ENCODE peak calls at places on chromosomes 5 and 9, in eight cellular contexts. One of them, this sample, is unnamed.

GRCh38 chr5:32531885-32532520 is 53.4 kb upstream of the SUB1 start:
- DNase-seq in mesenchymal stem cell: peak; percentile 44
- DNase-seq in HCT116: no peak
- DNase-seq in Panc1: peak; percentile 60
- DNase-seq in uterus: no peak
- DNase-seq in HepG2: peak; percentile 82
- DNase-seq in small intestine: no peak
- DNase-seq in mesendoderm: peak; percentile 98
- DNase-seq in this sample: peak; percentile 52

GRCh38 chr9:137590469-137591383 is at the start of gene ZMYND19:
- DNase-seq in mesenchymal stem cell: peak; percentile 84
- DNase-seq in HCT116: peak; percentile 62
- DNase-seq in Panc1: no peak
- DNase-seq in uterus: peak; percentile 90
- DNase-seq in HepG2: peak; percentile 73
- DNase-seq in small intestine: peak; percentile 92
- DNase-seq in mesendoderm: peak; percentile 91
- DNase-seq in this sample: peak; percentile 73

GRCh38 chr5:65481171-65481575 is 547 bp downstream of the ADAMTS6 start:
- DNase-seq in mesenchymal stem cell: peak; percentile 46
- DNase-seq in HCT116: no peak
- DNase-seq in Panc1: no peak
- DNase-seq in uterus: no peak
- DNase-seq in HepG2: no peak
- DNase-seq in small intestine: peak; percentile 20
- DNase-seq in mesendoderm: no peak
- DNase-seq in this sample: no peak

GRCh38 chr5:154524846-154525245 is 46.8 kb upstream of the HAND1 start:
- DNase-seq in mesenchymal stem cell: no peak
- DNase-seq in HCT116: no peak
- DNase-seq in Panc1: no peak
- DNase-seq in uterus: no peak
- DNase-seq in HepG2: no peak
- DNase-seq in small intestine: no peak
- DNase-seq in mesendoderm: no peak
- DNase-seq in this sample: no peak

GRCh38 chr5:150562832-150563231 is 54.9 kb downstream of the NDST1 start:
- DNase-seq in mesenchymal stem cell: peak; percentile 62
- DNase-seq in HCT116: peak; percentile 56
- DNase-seq in Panc1: peak; percentile 59
- DNase-seq in uterus: no peak
- DNase-seq in HepG2: peak; percentile 47
- DNase-seq in small intestine: peak; percentile 75
- DNase-seq in mesendoderm: peak; percentile 74
- DNase-seq in this sample: no peak

GRCh38 chr5:34857894-34858293 is 18.9 kb downstream of the TTC23L start:
- DNase-seq in mesenchymal stem cell: no peak
- DNase-seq in HCT116: no peak
- DNase-seq in Panc1: no peak
- DNase-seq in uterus: no peak
- DNase-seq in HepG2: no peak
- DNase-seq in small intestine: no peak
- DNase-seq in mesendoderm: no peak
- DNase-seq in this sample: no peak

GRCh38 chr5:38827525-38827924 is 18.3 kb upstream of the OSMR start:
- DNase-seq in mesenchymal stem cell: peak; percentile 93
- DNase-seq in HCT116: no peak
- DNase-seq in Panc1: no peak
- DNase-seq in uterus: no peak
- DNase-seq in HepG2: no peak
- DNase-seq in small intestine: no peak
- DNase-seq in mesendoderm: no peak
- DNase-seq in this sample: no peak

GRCh38 chr5:55427157-55427556 is 107.6 kb downstream of the PLPP1 start:
- DNase-seq in mesenchymal stem cell: peak; percentile 87
- DNase-seq in HCT116: no peak
- DNase-seq in Panc1: no peak
- DNase-seq in uterus: no peak
- DNase-seq in HepG2: no peak
- DNase-seq in small intestine: peak; percentile 88
- DNase-seq in mesendoderm: no peak
- DNase-seq in this sample: peak; percentile 46

GRCh38 chr9:120386390-120387131 is 193.4 kb downstream of the CDK5RAP2 start:
- DNase-seq in mesenchymal stem cell: no peak
- DNase-seq in HCT116: no peak
- DNase-seq in Panc1: no peak
- DNase-seq in uterus: no peak
- DNase-seq in HepG2: peak; percentile 89
- DNase-seq in small intestine: peak; percentile 45
- DNase-seq in mesendoderm: no peak
- DNase-seq in this sample: no peak

GRCh38 chr9:95746408-95747165 is 128.9 kb upstream of the ERCC6L2 start:
- DNase-seq in mesenchymal stem cell: no peak
- DNase-seq in HCT116: no peak
- DNase-seq in Panc1: no peak
- DNase-seq in uterus: no peak
- DNase-seq in HepG2: peak; percentile 71
- DNase-seq in small intestine: no peak
- DNase-seq in mesendoderm: no peak
- DNase-seq in this sample: no peak

GRCh38 chr9:137123459-137123819 is 8.9 kb upstream of the DPP7 start:
- DNase-seq in mesenchymal stem cell: no peak
- DNase-seq in HCT116: no peak
- DNase-seq in Panc1: no peak
- DNase-seq in uterus: no peak
- DNase-seq in HepG2: no peak
- DNase-seq in small intestine: no peak
- DNase-seq in mesendoderm: no peak
- DNase-seq in this sample: no peak

GRCh38 chr5:61089351-61089750 is 72.9 kb downstream of the SMIM15 start:
- DNase-seq in mesenchymal stem cell: peak; percentile 57
- DNase-seq in HCT116: no peak
- DNase-seq in Panc1: no peak
- DNase-seq in uterus: no peak
- DNase-seq in HepG2: no peak
- DNase-seq in small intestine: no peak
- DNase-seq in mesendoderm: no peak
- DNase-seq in this sample: no peak

GRCh38 chr5:144017119-144017518 is 153.3 kb downstream of the YIPF5 start:
- DNase-seq in mesenchymal stem cell: no peak
- DNase-seq in HCT116: no peak
- DNase-seq in Panc1: no peak
- DNase-seq in uterus: no peak
- DNase-seq in HepG2: no peak
- DNase-seq in small intestine: no peak
- DNase-seq in mesendoderm: no peak
- DNase-seq in this sample: peak; percentile 28

GRCh38 chr5:137899493-137899892 is 10.2 kb downstream of the PKD2L2 start:
- DNase-seq in mesenchymal stem cell: no peak
- DNase-seq in HCT116: no peak
- DNase-seq in Panc1: no peak
- DNase-seq in uterus: no peak
- DNase-seq in HepG2: peak; percentile 42
- DNase-seq in small intestine: no peak
- DNase-seq in mesendoderm: no peak
- DNase-seq in this sample: no peak

GRCh38 chr5:72110401-72111013 is 3.2 kb downstream of the MAP1B start:
- DNase-seq in mesenchymal stem cell: no peak
- DNase-seq in HCT116: no peak
- DNase-seq in Panc1: no peak
- DNase-seq in uterus: no peak
- DNase-seq in HepG2: no peak
- DNase-seq in small intestine: no peak
- DNase-seq in mesendoderm: peak; percentile 39
- DNase-seq in this sample: no peak

GRCh38 chr9:21252727-21253547 is 13.1 kb upstream of the IFNA14 start:
- DNase-seq in mesenchymal stem cell: peak; percentile 48
- DNase-seq in HCT116: peak; percentile 38
- DNase-seq in Panc1: peak; percentile 10
- DNase-seq in uterus: no peak
- DNase-seq in HepG2: peak; percentile 10
- DNase-seq in small intestine: peak; percentile 32
- DNase-seq in mesendoderm: peak; percentile 59
- DNase-seq in this sample: no peak

GRCh38 chr9:19787672-19788071 is 1.2 kb downstream of the SLC24A2 start:
- DNase-seq in mesenchymal stem cell: no peak
- DNase-seq in HCT116: no peak
- DNase-seq in Panc1: no peak
- DNase-seq in uterus: no peak
- DNase-seq in HepG2: no peak
- DNase-seq in small intestine: no peak
- DNase-seq in mesendoderm: no peak
- DNase-seq in this sample: no peak

GRCh38 chr5:171624396-171624795 is 161.2 kb upstream of the SMIM23 start:
- DNase-seq in mesenchymal stem cell: no peak
- DNase-seq in HCT116: no peak
- DNase-seq in Panc1: no peak
- DNase-seq in uterus: no peak
- DNase-seq in HepG2: no peak
- DNase-seq in small intestine: no peak
- DNase-seq in mesendoderm: no peak
- DNase-seq in this sample: no peak

DNA sequence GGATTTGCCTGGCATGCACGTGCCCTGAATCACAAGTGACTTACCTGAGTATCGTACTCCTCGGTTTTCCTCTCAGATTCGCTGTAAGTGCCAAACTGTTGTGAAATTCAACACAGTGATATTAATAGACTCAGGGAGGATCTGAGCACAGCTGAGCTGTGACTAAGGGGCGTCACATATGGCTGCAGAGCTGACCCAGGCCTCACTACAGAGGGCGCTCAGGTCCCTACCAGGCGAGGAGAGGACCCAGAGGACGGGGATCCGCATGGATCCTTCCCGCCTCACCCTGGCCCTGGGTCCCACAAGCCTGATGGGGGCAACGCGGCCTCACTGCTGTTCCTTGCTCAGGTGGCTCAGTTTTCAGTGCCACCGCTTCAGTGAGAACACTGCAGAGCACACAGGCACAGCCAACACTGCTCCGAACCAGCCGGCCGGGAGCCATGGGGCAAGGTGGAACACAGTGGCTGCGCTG is 20.1 kb downstream of the CLPTM1L start:
- DNase-seq in mesenchymal stem cell: no peak
- DNase-seq in HCT116: no peak
- DNase-seq in Panc1: no peak
- DNase-seq in uterus: no peak
- DNase-seq in HepG2: no peak
- DNase-seq in small intestine: no peak
- DNase-seq in mesendoderm: no peak
- DNase-seq in this sample: no peak
- H3K4me3 ChIP-seq in mesenchymal stem cell: no peak overlapping the region
- H3K4me3 ChIP-seq in HCT116: no peak overlapping the region
- H3K4me3 ChIP-seq in Panc1: no peak overlapping the region
- H3K4me3 ChIP-seq in uterus: no peak overlapping the region
- H3K4me3 ChIP-seq in HepG2: no peak overlapping the region
- H3K4me3 ChIP-seq in small intestine: no peak overlapping the region
- H3K4me3 ChIP-seq in mesendoderm: no peak overlapping the region
- H3K4me3 ChIP-seq in this sample: no peak overlapping the region

DNA sequence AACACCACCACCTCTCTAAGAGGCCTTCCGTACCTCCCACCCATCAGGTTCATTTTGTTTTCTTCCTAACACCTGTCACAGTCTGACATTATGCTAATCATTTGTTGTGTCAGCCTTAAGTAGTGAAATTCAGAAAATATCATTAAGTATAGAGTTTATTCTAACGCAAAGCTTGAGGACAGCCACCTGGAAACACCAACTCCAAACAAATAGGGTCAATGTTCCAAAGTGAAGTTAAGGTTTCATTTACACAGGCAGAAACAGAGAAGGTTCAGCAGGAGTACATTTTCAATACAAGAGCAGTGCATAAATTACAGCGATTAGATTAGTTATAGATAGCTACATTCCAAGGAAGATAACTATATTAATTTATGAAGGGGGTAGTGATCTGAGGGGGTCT is 1.3 kb upstream of the SMC5 start:
- DNase-seq in mesenchymal stem cell: peak; percentile 23
- DNase-seq in HCT116: no peak
- DNase-seq in Panc1: no peak
- DNase-seq in uterus: no peak
- DNase-seq in HepG2: no peak
- DNase-seq in small intestine: peak; percentile 54
- DNase-seq in mesendoderm: no peak
- DNase-seq in this sample: no peak
- H3K27ac ChIP-seq in mesenchymal stem cell: peak overlapping the region; percentile 87
- H3K27ac ChIP-seq in HCT116: no peak overlapping the region
- H3K27ac ChIP-seq in Panc1: peak overlapping the region; percentile 84
- H3K27ac ChIP-seq in uterus: peak overlapping the region; percentile 94
- H3K27ac ChIP-seq in HepG2: peak overlapping the region; percentile 96
- H3K27ac ChIP-seq in small intestine: peak overlapping the region; percentile 97
- H3K27ac ChIP-seq in mesendoderm: no peak overlapping the region
- H3K27ac ChIP-seq in this sample: no peak overlapping the region

DNA sequence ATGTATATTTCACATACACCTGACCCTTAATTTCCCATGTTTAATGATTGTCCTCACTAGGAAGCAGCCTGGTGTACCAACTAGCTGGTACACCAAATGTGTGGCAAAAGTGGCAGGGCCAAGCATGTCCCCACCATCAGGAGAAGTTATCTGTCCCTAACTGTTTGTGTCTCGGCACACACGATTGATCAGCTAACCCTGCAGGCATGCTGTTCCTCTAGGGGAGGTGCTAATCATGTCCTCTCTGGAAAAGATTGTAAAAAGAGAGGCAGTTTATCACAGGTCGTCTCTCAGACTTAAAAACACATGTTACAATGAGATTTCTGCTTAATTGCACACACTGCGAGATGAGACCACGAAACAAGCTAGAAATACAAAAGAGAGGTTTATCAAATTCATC is 342.7 kb downstream of the DIRAS2 start:
- DNase-seq in mesenchymal stem cell: no peak
- DNase-seq in HCT116: no peak
- DNase-seq in Panc1: no peak
- DNase-seq in uterus: no peak
- DNase-seq in HepG2: no peak
- DNase-seq in small intestine: no peak
- DNase-seq in mesendoderm: peak; percentile 69
- DNase-seq in this sample: no peak
- H3K27me3 ChIP-seq in mesenchymal stem cell: no peaks in the 10 kb centered on the region
- H3K27me3 ChIP-seq in HCT116: no peaks in the 10 kb centered on the region
- H3K27me3 ChIP-seq in Panc1: no peaks in the 10 kb centered on the region
- H3K27me3 ChIP-seq in uterus: peaks cover 5% of the 10 kb centered on the region
- H3K27me3 ChIP-seq in HepG2: peaks cover 2% of the 10 kb centered on the region
- H3K27me3 ChIP-seq in small intestine: no peaks in the 10 kb centered on the region
- H3K27me3 ChIP-seq in mesendoderm: no peaks in the 10 kb centered on the region
- H3K27me3 ChIP-seq in this sample: no peaks in the 10 kb centered on the region

DNA sequence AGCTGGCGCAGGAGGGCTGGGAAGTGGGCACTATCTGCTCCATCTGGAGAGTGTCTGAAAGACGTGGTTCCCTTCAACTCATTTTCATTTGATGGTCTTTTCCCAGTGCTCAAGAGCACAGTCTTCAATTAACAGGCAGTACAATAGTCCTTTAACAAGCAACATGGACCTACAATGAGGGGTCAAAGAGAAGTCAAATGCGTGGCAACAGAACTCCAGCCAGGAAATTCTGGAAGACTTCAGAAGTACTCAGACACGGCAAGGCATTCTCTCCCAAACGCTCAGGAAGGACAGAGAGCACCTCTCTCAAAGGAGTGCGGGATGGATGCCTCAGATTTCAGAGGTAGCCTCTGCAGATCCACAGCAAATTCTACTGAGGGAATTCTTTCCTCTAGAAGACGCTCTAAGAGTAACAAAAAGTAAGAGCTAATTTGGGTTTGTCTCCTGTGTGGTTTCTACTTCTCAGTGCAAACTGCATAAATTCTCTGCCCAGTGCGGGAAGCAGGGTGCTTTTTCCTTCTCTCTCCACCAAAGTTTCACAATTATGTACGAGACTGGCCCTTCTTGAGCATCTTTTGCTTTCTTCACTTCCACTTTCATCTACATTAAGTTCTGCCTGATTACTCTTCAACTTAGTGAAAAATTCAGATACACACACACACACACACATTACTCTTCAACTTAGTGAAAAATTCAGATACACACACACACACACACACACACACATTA is 56.4 kb downstream of the LHFPL2 start:
- DNase-seq in mesenchymal stem cell: no peak
- DNase-seq in HCT116: no peak
- DNase-seq in Panc1: no peak
- DNase-seq in uterus: no peak
- DNase-seq in HepG2: no peak
- DNase-seq in small intestine: no peak
- DNase-seq in mesendoderm: peak; percentile 32
- DNase-seq in this sample: no peak
- H3K4me3 ChIP-seq in mesenchymal stem cell: no peak overlapping the region
- H3K4me3 ChIP-seq in HCT116: no peak overlapping the region
- H3K4me3 ChIP-seq in Panc1: no peak overlapping the region
- H3K4me3 ChIP-seq in uterus: no peak overlapping the region
- H3K4me3 ChIP-seq in HepG2: no peak overlapping the region
- H3K4me3 ChIP-seq in small intestine: no peak overlapping the region
- H3K4me3 ChIP-seq in mesendoderm: no peak overlapping the region
- H3K4me3 ChIP-seq in this sample: no peak overlapping the region